ENCODE peak calls at places on chromosomes 1 and 21, in nine cellular contexts. Z is CD4-positive, CD25-positive, alpha-beta regulatory T cell; B is endodermal cell; P is body of pancreas; C is Panc1; A is adrenal gland; W is ovary; S is CD4-positive, alpha-beta memory T cell; Q is fibroblast of lung. Y is an unnamed sample.

GRCh38 chr1:156874142-156874541 is 13.5 kb downstream of the NTRK1 start:
- DNase-seq in P (no peak), B (no peak), S (no peak), C (no peak), W (no peak), Q (no peak), Z (no peak), A (no peak), Y (no peak)

GRCh38 chr1:31754397-31754796 is 9.7 kb downstream of the ADGRB2 start:
- DNase-seq in W (no peak), B (no peak), P (no peak), Q (no peak), S (no peak), Z (no peak), C (no peak), A (no peak), Y (no peak)

GRCh38 chr21:29155118-29155932 is 24.9 kb downstream of the MAP3K7CL start:
- DNase-seq in Q (peak), C (no peak), S (no peak), P (peak), B (peak), W (peak), Z (no peak), A (peak), Y (peak)

GRCh38 chr1:224223819-224224714 is 41.0 kb downstream of the DEGS1 start:
- DNase-seq in P (no peak), C (peak), A (no peak), B (no peak), S (no peak), W (no peak), Q (peak), Z (no peak), Y (no peak)

GRCh38 chr1:155069551-155070391 is 6.2 kb downstream of the EFNA4 start:
- DNase-seq in Q (no peak), S (no peak), W (no peak), A (peak), C (no peak), Z (no peak), P (no peak), B (peak), Y (no peak)

GRCh38 chr1:109761227-109762038 is 2.3 kb downstream of the EPS8L3 start:
- DNase-seq in A (peak), C (no peak), W (peak), Q (no peak), S (no peak), Z (no peak), P (no peak), B (no peak), Y (peak)

GRCh38 chr21:42469272-42469671 is 26.8 kb downstream of the RSPH1 start:
- DNase-seq in S (no peak), Q (no peak), W (no peak), B (no peak), Z (no peak), A (peak), C (no peak), P (no peak), Y (no peak)

GRCh38 chr21:16196521-16197208 is 466.9 kb downstream of the USP25 start:
- DNase-seq in Q (peak), B (no peak), S (no peak), A (no peak), P (no peak), C (no peak), Z (no peak), W (no peak), Y (no peak)

GRCh38 chr1:158203693-158204457 is 23.2 kb downstream of the CD1D start:
- DNase-seq in B (peak), W (peak), Q (peak), P (peak), S (peak), C (peak), A (no peak), Z (no peak), Y (peak)

GRCh38 chr1:25879675-25880074 is 4.2 kb upstream of the PAQR7 start:
- DNase-seq in W (peak), Z (no peak), S (no peak), C (no peak), Q (no peak), P (peak), A (peak), B (no peak), Y (peak)

GRCh38 chr1:79043506-79043905 is 37.0 kb upstream of the ADGRL4 start:
- DNase-seq in Q (peak), P (no peak), Z (no peak), C (no peak), A (no peak), S (no peak), W (no peak), B (no peak), Y (no peak)

GRCh38 chr1:11307837-11308236 is 34.8 kb downstream of the UBIAD1 start:
- DNase-seq in A (no peak), W (no peak), B (no peak), S (no peak), Z (no peak), Q (peak), C (no peak), P (no peak), Y (no peak)

GRCh38 chr1:110524311-110525249 is 5.6 kb upstream of the KCNA10 start:
- DNase-seq in S (peak), P (peak), B (peak), A (peak), Z (peak), C (peak), W (no peak), Q (peak), Y (peak)

GRCh38 chr1:91883470-91883869 is 2.5 kb downstream of the TGFBR3 start:
- DNase-seq in A (no peak), Z (no peak), W (no peak), P (no peak), B (no peak), C (no peak), S (peak), Q (peak), Y (no peak)

GRCh38 chr1:18008116-18008515 is 99.5 kb upstream of the IGSF21 start:
- DNase-seq in A (no peak), P (no peak), S (no peak), Q (no peak), C (no peak), Z (no peak), B (no peak), W (no peak), Y (no peak)

GRCh38 chr1:243293941-243294722 is 38.3 kb downstream of the SDCCAG8 start:
- DNase-seq in S (no peak), A (no peak), P (no peak), W (no peak), Z (no peak), C (no peak), B (no peak), Q (no peak), Y (no peak)

GRCh38 chr1:68346192-68346808 is 103.5 kb downstream of the RPE65 start:
- DNase-seq in Q (peak), Z (no peak), P (no peak), S (no peak), A (no peak), W (no peak), C (no peak), B (no peak), Y (no peak)

GRCh38 chr21:29473808-29474207 is 175.1 kb downstream of the BACH1 start:
- DNase-seq in Z (no peak), Q (no peak), P (no peak), B (no peak), S (no peak), C (no peak), W (no peak), A (no peak), Y (no peak)

GRCh38 chr1:54973205-54973921 is 7.1 kb upstream of the TMEM61 start:
- DNase-seq in C (no peak), S (no peak), W (peak), Q (peak), Z (no peak), A (peak), P (peak), B (peak), Y (peak)

GRCh38 chr1:77504986-77505385 is 177.5 kb downstream of the ZZZ3 start:
- DNase-seq in B (no peak), A (no peak), Z (no peak), W (no peak), S (no peak), C (no peak), P (no peak), Q (peak), Y (no peak)

GRCh38 chr1:30525980-30526651 is 197.3 kb downstream of the MATN1 start:
- DNase-seq in Z (no peak), W (no peak), Q (peak), S (no peak), C (no peak), A (peak), B (peak), P (peak), Y (no peak)

GRCh38 chr1:27429029-27429425 is 36.6 kb downstream of the GPR3 start:
- DNase-seq in W (no peak), S (no peak), Z (no peak), Q (no peak), A (no peak), C (no peak), P (no peak), B (no peak), Y (no peak)

GRCh38 chr1:27428316-27429028 is 36.0 kb downstream of the GPR3 start:
- DNase-seq in W (no peak), Z (no peak), A (no peak), C (no peak), Q (no peak), S (no peak), P (peak), B (peak), Y (no peak)

GRCh38 chr1:27427329-27427728 is 34.9 kb downstream of the GPR3 start:
- DNase-seq in Z (no peak), A (no peak), B (no peak), C (no peak), Q (no peak), S (no peak), W (no peak), P (peak), Y (no peak)

GRCh38 chr1:27430903-27431653 is 38.7 kb downstream of the GPR3 start:
- DNase-seq in B (no peak), W (no peak), C (no peak), P (peak), Q (peak), S (peak), Z (no peak), A (no peak), Y (peak)

GRCh38 chr1:27427836-27428315 is 35.5 kb downstream of the GPR3 start:
- DNase-seq in W (no peak), S (no peak), P (no peak), C (no peak), Z (no peak), Q (no peak), A (no peak), B (no peak), Y (no peak)
- H3K4me3 ChIP-seq in W (no peak), S (no peak), P (no peak), C (no peak), Z (peak), Q (no peak), A (no peak), B (no peak), Y (no peak)

GRCh38 chr1:201110616-201111015 is 1.6 kb downstream of the CACNA1S start:
- DNase-seq in B (no peak), S (no peak), Q (no peak), W (no peak), P (no peak), C (no peak), A (no peak), Z (no peak), Y (no peak)
- H3K4me3 ChIP-seq in B (no peak), S (no peak), Q (no peak), W (no peak), P (no peak), C (no peak), A (no peak), Z (no peak), Y (no peak)

GRCh38 chr1:96649301-96649700 is 72.3 kb upstream of the PTBP2 start:
- DNase-seq in B (no peak), S (no peak), C (no peak), P (no peak), Z (no peak), W (no peak), A (no peak), Q (no peak), Y (no peak)
- H3K4me3 ChIP-seq in B (no peak), S (no peak), C (no peak), P (no peak), Z (no peak), W (no peak), A (no peak), Q (no peak), Y (no peak)

GRCh38 chr1:209625205-209625549 is 27.0 kb downstream of the LAMB3 start:
- DNase-seq in Z (no peak), S (no peak), A (no peak), C (no peak), Q (no peak), B (no peak), W (no peak), P (no peak), Y (no peak)

GRCh38 chr1:209625791-209626285 is 26.4 kb downstream of the LAMB3 start:
- DNase-seq in P (no peak), S (no peak), Z (no peak), C (no peak), A (no peak), B (no peak), Q (no peak), W (no peak), Y (no peak)

GRCh38 chr1:209622841-209623829 is 29.1 kb downstream of the LAMB3 start:
- DNase-seq in Z (no peak), Q (no peak), A (no peak), P (no peak), B (no peak), C (no peak), W (no peak), S (no peak), Y (no peak)

GRCh38 chr1:209626633-209627348 is 25.4 kb downstream of the LAMB3 start:
- DNase-seq in W (no peak), P (no peak), S (no peak), Z (no peak), C (no peak), Q (no peak), B (no peak), A (no peak), Y (no peak)

GRCh38 chr1:209624516-209625204 is 27.6 kb downstream of the LAMB3 start:
- DNase-seq in Q (no peak), Z (no peak), B (no peak), S (no peak), C (no peak), A (no peak), W (no peak), P (no peak), Y (no peak)
- H3K4me3 ChIP-seq in Q (no peak), Z (no peak), B (no peak), S (no peak), C (no peak), A (no peak), W (no peak), P (no peak), Y (no peak)

GRCh38 chr1:34762474-34763141 is 3.1 kb downstream of the GJB4 start:
- DNase-seq in C (no peak), Q (no peak), W (no peak), B (peak), A (no peak), P (no peak), S (no peak), Z (no peak), Y (no peak)
- H3K4me3 ChIP-seq in C (no peak), Q (no peak), W (no peak), B (no peak), A (no peak), P (no peak), S (no peak), Z (no peak), Y (no peak)

GRCh38 chr21:36297938-36298572 is 21.9 kb upstream of the MORC3 start:
- DNase-seq in Z (peak), P (peak), B (no peak), Q (no peak), W (no peak), A (peak), S (peak), C (no peak), Y (peak)
- H3K4me3 ChIP-seq in Z (peak), P (no peak), B (no peak), Q (no peak), W (no peak), A (no peak), S (peak), C (no peak), Y (no peak)

DNA sequence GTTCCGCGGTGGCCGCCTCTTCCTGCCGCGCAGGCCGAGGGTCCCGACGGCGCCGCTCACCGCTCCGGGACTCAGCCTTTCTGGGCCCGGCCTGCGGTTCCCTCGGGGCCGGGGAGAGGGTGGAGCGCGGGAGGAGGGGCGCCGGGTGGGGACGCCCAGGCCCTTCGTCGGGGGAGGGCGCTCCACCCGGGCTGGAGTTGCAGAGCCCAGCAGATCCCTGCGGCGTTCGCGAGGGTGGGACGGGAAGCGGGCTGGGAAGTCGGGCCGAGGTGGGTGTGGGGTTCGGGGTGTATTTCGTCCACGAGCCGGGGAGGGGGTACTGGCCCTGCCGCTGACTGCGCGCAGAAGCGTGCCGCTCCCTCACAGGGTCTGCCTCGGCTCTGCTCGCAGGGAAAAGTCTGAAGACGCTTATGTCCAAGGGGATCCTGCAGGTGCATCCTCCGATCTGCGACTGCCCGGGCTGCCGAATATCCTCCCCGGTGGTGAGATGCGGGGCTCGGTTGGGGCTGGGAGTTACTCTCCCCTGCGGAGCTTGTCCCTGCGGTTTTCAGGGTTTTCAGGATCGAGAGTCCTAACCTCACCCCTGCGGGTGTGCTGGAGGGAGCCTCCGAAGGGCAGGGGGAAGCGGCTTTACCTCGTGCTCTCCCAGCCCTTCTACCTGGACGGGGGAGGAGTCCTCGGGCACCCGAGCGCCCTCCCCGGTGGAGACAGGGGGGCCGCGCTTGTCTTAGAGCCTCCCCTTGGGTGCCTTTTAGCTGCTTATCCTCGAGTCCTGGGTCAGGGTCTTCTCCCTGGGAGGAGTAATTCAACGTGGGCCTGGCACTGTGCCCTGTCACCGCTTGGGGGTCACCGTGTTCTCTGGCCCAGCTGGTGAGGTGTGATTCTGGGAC is 2.1 kb downstream of the SAMD11 start:
- DNase-seq in W (no peak), Z (no peak), S (no peak), C (no peak), P (no peak), B (peak), Q (peak), A (no peak), Y (no peak)
- H3K4me3 ChIP-seq in W (no peak), Z (no peak), S (no peak), C (peak), P (no peak), B (no peak), Q (peak), A (no peak), Y (peak)

DNA sequence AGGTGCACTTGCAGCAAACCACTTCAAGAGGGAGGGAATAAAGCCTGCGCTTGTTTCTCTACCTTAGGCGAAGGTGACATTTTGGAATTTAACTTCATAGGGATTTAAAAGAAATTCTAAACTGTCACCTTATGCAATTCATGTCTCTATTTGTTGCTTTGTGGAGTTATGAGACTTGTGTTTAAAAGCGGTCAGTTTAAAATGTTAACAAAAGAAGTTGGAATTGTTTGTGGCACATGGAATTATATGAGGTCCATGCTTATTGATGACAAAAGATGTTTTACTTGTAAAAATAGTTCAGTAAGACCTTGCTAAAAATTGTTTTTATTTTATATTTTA is 15.8 kb downstream of the NR5A2 start:
- DNase-seq in B (no peak), Z (no peak), C (no peak), S (no peak), Q (peak), A (no peak), P (no peak), W (no peak), Y (no peak)
- H3K4me3 ChIP-seq in B (peak), Z (peak), C (peak), S (no peak), Q (no peak), A (no peak), P (peak), W (no peak), Y (no peak)

DNA sequence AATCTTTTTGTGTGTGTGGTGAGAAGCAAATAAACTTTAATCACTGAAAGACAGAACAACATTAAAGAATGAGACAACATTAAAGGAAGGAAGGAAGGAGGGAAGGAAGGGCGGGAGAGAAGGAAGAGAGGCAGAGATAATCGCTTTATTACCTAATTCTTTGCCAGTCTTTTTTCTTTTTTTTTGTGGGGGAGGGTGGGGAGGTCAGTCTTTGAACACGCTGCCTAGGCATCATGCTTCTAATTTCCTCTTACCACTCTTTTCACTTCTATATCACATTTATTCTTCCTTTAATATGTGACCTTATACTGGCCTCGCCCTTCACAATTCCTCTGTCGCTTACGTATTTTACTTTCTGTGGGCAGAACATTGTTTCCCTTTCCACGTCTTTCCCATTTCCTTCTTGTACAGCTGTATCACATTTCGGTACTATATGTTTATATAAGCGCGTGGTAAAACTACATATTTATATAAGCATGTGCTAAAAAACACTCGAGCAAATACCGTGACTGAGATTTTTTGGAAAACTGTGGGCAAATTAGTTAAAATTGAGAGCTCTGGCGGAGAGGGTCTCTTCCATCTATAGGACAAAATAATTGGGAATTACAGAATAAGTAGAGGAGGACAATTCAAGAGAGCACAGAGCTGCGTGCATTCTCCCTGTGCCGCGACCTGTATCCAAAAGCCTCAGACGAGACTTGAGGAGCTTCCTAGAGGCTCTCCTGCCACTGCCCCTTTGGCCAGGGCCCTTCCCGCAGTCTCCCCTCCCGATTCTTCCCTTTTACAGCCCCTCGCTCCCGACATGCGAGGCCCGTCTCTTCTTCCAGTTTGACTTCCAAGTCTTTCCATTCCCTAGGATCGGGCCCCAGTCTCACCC is 812 bp upstream of the PRKAA2 start:
- DNase-seq in P (peak), S (no peak), A (no peak), B (no peak), Q (peak), Z (no peak), C (no peak), W (peak), Y (peak)
- H3K4me3 ChIP-seq in P (peak), S (no peak), A (no peak), B (peak), Q (peak), Z (no peak), C (peak), W (peak), Y (peak)

Y was measured in testis.